ENCODE peak calls at places on chromosome 9, in four cellular contexts. One of them, this sample, is unnamed.

GRCh38 chr9:69961834-69962233 is 81.8 kb upstream of the MAMDC2 start:
- DNase-seq in H1: no peak
- DNase-seq in K562: no peak
- DNase-seq in GM12878: no peak
- DNase-seq in this sample: no peak

GRCh38 chr9:88697764-88698436 is 162.9 kb downstream of the NXNL2 start:
- DNase-seq in H1: no peak
- DNase-seq in K562: no peak
- DNase-seq in GM12878: no peak
- DNase-seq in this sample: no peak

GRCh38 chr9:90645721-90646120 is 3.1 kb upstream of the DIRAS2 start:
- DNase-seq in H1: no peak
- DNase-seq in K562: no peak
- DNase-seq in GM12878: no peak
- DNase-seq in this sample: no peak

GRCh38 chr9:106892632-106893031 is 29.7 kb downstream of the ZNF462 start:
- DNase-seq in H1: no peak
- DNase-seq in K562: no peak
- DNase-seq in GM12878: no peak
- DNase-seq in this sample: peak; percentile 23

GRCh38 chr9:6715755-6716643 is 41.8 kb upstream of the KDM4C start:
- DNase-seq in H1: no peak
- DNase-seq in K562: no peak
- DNase-seq in GM12878: peak; percentile 76
- DNase-seq in this sample: peak; percentile 79

GRCh38 chr9:77752566-77752965 is 104.4 kb upstream of the GNA14 start:
- DNase-seq in H1: no peak
- DNase-seq in K562: no peak
- DNase-seq in GM12878: no peak
- DNase-seq in this sample: no peak

GRCh38 chr9:2962471-2963172 is 118.7 kb upstream of the PUM3 start:
- DNase-seq in H1: no peak
- DNase-seq in K562: no peak
- DNase-seq in GM12878: no peak
- DNase-seq in this sample: no peak

GRCh38 chr9:69996947-69997346 is 46.7 kb upstream of the MAMDC2 start:
- DNase-seq in H1: no peak
- DNase-seq in K562: no peak
- DNase-seq in GM12878: no peak
- DNase-seq in this sample: no peak

GRCh38 chr9:76987594-76988200 is 31.8 kb upstream of the FOXB2 start:
- DNase-seq in H1: peak; percentile 59
- DNase-seq in K562: peak; percentile 12
- DNase-seq in GM12878: peak; percentile 5
- DNase-seq in this sample: peak; percentile 21

GRCh38 chr9:88971131-88971960 is 19.9 kb upstream of the S1PR3 start:
- DNase-seq in H1: no peak
- DNase-seq in K562: no peak
- DNase-seq in GM12878: no peak
- DNase-seq in this sample: no peak

GRCh38 chr9:16268037-16269010 is 602.1 kb downstream of the BNC2 start:
- DNase-seq in H1: no peak
- DNase-seq in K562: no peak
- DNase-seq in GM12878: no peak
- DNase-seq in this sample: no peak

GRCh38 chr9:100430286-100430940 is 3.5 kb downstream of the MSANTD3 start:
- DNase-seq in H1: no peak
- DNase-seq in K562: no peak
- DNase-seq in GM12878: no peak
- DNase-seq in this sample: no peak

GRCh38 chr9:116276651-116277121 is 123.1 kb downstream of the PAPPA start:
- DNase-seq in H1: peak; percentile 56
- DNase-seq in K562: no peak
- DNase-seq in GM12878: no peak
- DNase-seq in this sample: no peak

GRCh38 chr9:132783006-132783405 is 95.1 kb downstream of the AK8 start:
- DNase-seq in H1: no peak
- DNase-seq in K562: no peak
- DNase-seq in GM12878: no peak
- DNase-seq in this sample: no peak

DNA sequence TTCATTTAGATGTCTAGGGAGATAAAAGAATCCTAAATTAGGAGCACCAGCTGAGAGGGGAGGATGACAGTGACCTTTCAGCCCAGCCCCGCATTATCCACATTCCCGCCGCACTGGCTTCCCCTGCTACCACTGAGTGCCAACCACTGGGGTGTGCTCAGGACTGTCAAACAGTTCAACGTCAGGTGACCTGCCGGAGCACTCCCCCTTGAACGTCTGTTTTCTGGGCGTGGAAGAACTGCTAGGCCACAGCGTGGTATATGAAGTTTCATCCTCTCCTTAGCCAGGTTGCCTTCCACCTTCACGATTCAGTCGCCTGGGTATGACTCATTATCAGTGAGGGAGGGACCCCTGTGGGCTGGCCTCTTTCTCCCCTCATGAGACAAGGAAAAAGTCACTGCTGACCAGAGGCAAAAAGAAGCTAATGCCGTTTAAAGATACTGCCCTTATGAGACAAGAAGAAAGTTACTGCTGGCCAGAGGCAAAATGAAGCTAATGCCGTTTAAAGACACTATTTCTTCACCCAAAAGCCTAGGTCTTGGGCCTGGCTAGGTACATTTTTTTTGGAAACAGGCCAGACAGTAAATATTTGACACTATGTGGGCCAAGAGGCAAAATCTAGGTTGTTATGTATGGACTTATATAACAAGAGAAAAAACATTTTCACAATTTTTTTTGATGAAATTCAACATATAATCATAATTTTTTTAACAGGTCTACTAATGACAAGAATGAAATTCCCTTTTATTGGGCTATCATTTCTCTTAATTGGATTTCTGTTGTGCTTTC is 4.6 kb downstream of the NMRK1 start:
- DNase-seq in H1: peak; percentile 55
- DNase-seq in K562: peak; percentile 17
- DNase-seq in GM12878: no peak
- DNase-seq in this sample: peak; percentile 74
- TF ChIP-seq CREB1 in H1: no peak
- TF ChIP-seq CREB1 in K562: no peak
- TF ChIP-seq CREB1 in GM12878: no peak
- TF ChIP-seq CREB1 in this sample: no peak

GRCh38 chr9:23658859-23659258 is 167.2 kb downstream of the ELAVL2 start:
- DNase-seq in H1: no peak
- DNase-seq in K562: no peak
- DNase-seq in GM12878: no peak
- DNase-seq in this sample: no peak
- TF ChIP-seq RAD21 in H1: no peak
- TF ChIP-seq RAD21 in K562: no peak
- TF ChIP-seq RAD21 in GM12878: no peak
- TF ChIP-seq RAD21 in this sample: no peak

GRCh38 chr9:118482311-118482710 is 778.1 kb downstream of the TLR4 start:
- DNase-seq in H1: no peak
- DNase-seq in K562: no peak
- DNase-seq in GM12878: no peak
- DNase-seq in this sample: no peak
- TF ChIP-seq CREB1 in H1: no peak
- TF ChIP-seq CREB1 in K562: no peak
- TF ChIP-seq CREB1 in GM12878: no peak
- TF ChIP-seq CREB1 in this sample: no peak

DNA sequence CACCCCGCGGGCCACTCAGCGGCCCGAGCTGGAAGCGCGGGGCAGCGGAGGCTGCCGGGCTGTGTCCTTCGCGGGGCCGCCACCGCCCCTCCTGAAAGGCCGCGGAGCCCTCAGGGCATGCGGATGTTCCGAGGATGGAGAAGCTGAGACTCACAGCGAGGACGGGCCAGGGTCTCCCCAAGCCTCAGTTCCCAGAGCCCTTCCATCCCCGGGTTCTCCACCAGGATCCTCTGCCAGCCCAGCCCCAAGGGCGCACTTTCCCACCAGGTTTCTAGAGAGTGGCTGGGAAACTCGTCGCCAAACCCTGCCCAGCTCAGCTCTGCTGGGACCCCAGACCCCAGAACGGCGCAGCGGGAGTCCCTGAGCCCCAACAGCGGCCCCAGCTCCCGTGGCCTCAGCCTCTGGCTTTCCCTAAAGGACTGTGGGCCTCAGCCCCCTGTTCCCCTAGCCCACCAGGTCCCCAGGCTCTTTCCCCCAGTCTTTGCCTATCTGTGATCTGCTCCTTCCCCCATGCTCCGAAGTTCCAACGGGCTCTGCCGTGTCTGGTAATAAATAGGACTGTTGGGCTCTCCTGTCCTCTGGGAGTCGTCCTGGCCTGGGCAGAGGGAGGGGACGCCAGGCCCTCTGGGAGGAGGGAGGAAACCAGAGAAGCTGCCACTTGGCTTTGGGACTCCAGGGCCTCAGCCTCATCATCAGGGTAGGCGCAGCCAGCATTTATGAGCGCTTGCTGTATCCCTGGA is 27.9 kb downstream of the ADGRD2 start:
- DNase-seq in H1: no peak
- DNase-seq in K562: no peak
- DNase-seq in GM12878: no peak
- DNase-seq in this sample: no peak
- TF ChIP-seq RAD21 in H1: no peak
- TF ChIP-seq RAD21 in K562: no peak
- TF ChIP-seq RAD21 in GM12878: no peak
- TF ChIP-seq RAD21 in this sample: no peak

GRCh38 chr9:109248133-109248581 is 72.7 kb downstream of the EPB41L4B start:
- DNase-seq in H1: peak; percentile 34
- DNase-seq in K562: no peak
- DNase-seq in GM12878: no peak
- DNase-seq in this sample: peak; percentile 79
- TF ChIP-seq CREB1 in H1: no peak
- TF ChIP-seq CREB1 in K562: no peak
- TF ChIP-seq CREB1 in GM12878: no peak
- TF ChIP-seq CREB1 in this sample: peak; percentile 28

GRCh38 chr9:108416321-108416720 is 439.5 kb downstream of the ACTL7B start:
- DNase-seq in H1: no peak
- DNase-seq in K562: no peak
- DNase-seq in GM12878: no peak
- DNase-seq in this sample: peak; percentile 51
- TF ChIP-seq RAD21 in H1: peak; percentile 35
- TF ChIP-seq RAD21 in K562: no peak
- TF ChIP-seq RAD21 in GM12878: no peak
- TF ChIP-seq RAD21 in this sample: peak; percentile 45

This sample was measured in HepG2.